ENCODE peak calls at places on chromosomes 12 and 14, in six cellular contexts. T is uterus; W is small intestine; X is EH; O is kidney; M is stimulated activated naive CD4-positive, alpha-beta T cell. G is an unnamed sample.

GRCh38 chr12:4141344-4142270 is 132.0 kb upstream of the CCND2 start:
- DNase-seq in T (no peak), W (no peak), X (no peak), O (no peak), M (no peak), G (no peak)

GRCh38 chr14:65238456-65238855 is 136.1 kb upstream of the MAX start:
- DNase-seq in T (no peak), W (no peak), X (peak), O (no peak), M (no peak), G (peak)

GRCh38 chr14:85471744-85472143 is 58.2 kb upstream of the FLRT2 start:
- DNase-seq in T (no peak), W (no peak), X (peak), O (no peak), M (no peak), G (peak)

GRCh38 chr12:69476276-69477017 is 6.3 kb downstream of the FRS2 start:
- DNase-seq in T (no peak), W (no peak), X (no peak), O (no peak), M (no peak), G (no peak)

GRCh38 chr12:81327458-81327857 is 249.6 kb downstream of the ACSS3 start:
- DNase-seq in T (no peak), W (no peak), X (no peak), O (no peak), M (no peak), G (no peak)

GRCh38 chr14:21902561-21903199 is 229.1 kb upstream of the OR4E1 start:
- DNase-seq in T (no peak), W (peak), X (no peak), O (no peak), M (no peak), G (peak)

GRCh38 chr12:90060031-90060430 is 351.4 kb upstream of the ATP2B1 start:
- DNase-seq in T (no peak), W (no peak), X (no peak), O (no peak), M (no peak), G (peak)

GRCh38 chr12:65825573-65826512 is 1.6 kb downstream of the HMGA2 start:
- DNase-seq in T (no peak), W (peak), X (peak), O (peak), M (no peak), G (peak)

GRCh38 chr12:27807063-27807703 is 27.1 kb upstream of the MANSC4 start:
- DNase-seq in T (no peak), W (no peak), X (no peak), O (no peak), M (no peak), G (no peak)

GRCh38 chr12:21301-22189 is 45.0 kb upstream of the IQSEC3 start:
- DNase-seq in T (no peak), W (no peak), X (no peak), O (no peak), M (no peak), G (no peak)

GRCh38 chr14:22786685-22787084 is 20.2 kb downstream of the OXA1L start:
- DNase-seq in T (no peak), W (no peak), X (no peak), O (no peak), M (no peak), G (no peak)

G was measured in iris pigment epithelial cell.